ENCODE peak calls at places on chromosomes 5 and 9, in nine cellular contexts. I is fibroblast of lung, E is OCI-LY7, L is AG04450, P is cardiac fibroblast, A is endothelial cell, F is foreskin fibroblast, Y is pancreas, S is RWPE1. O is an unnamed sample.

GRCh38 chr5:88688981-88689661 is 193.9 kb downstream of the MEF2C start:
- DNase-seq in I (no peak), E (no peak), L (no peak), P (no peak), A (no peak), F (no peak), Y (no peak), S (no peak), O (no peak)

GRCh38 chr5:55226027-55226933 is 835 bp downstream of the MCIDAS start:
- DNase-seq in I (no peak), E (peak), L (no peak), P (peak), A (peak), F (peak), Y (peak), S (peak), O (no peak)

GRCh38 chr5:123209163-123210013 is 120.3 kb downstream of the PRDM6 start:
- DNase-seq in I (peak), E (no peak), L (peak), P (peak), A (no peak), F (peak), Y (no peak), S (peak), O (peak)

GRCh38 chr9:11457809-11458785 is 845.3 kb upstream of the PTPRD start:
- DNase-seq in I (peak), E (no peak), L (no peak), P (no peak), A (no peak), F (peak), Y (no peak), S (peak), O (no peak)

GRCh38 chr5:65808818-65809217 is 86.8 kb downstream of the NLN start:
- DNase-seq in I (peak), E (no peak), L (no peak), P (peak), A (no peak), F (peak), Y (no peak), S (no peak), O (peak)

GRCh38 chr9:90641868-90642558 is 611 bp downstream of the DIRAS2 start:
- DNase-seq in I (no peak), E (no peak), L (no peak), P (no peak), A (no peak), F (peak), Y (no peak), S (no peak), O (no peak)

GRCh38 chr9:68794898-68795297 is 89.9 kb downstream of the PIP5K1B start:
- DNase-seq in I (no peak), E (no peak), L (no peak), P (no peak), A (no peak), F (no peak), Y (no peak), S (no peak), O (no peak)

GRCh38 chr9:132146575-132146974 is 15.3 kb upstream of the NTNG2 start:
- DNase-seq in I (no peak), E (no peak), L (no peak), P (no peak), A (no peak), F (no peak), Y (no peak), S (no peak), O (no peak)

GRCh38 chr9:21747171-21747570 is 55.3 kb upstream of the MTAP start:
- DNase-seq in I (peak), E (no peak), L (no peak), P (peak), A (no peak), F (peak), Y (no peak), S (peak), O (peak)

GRCh38 chr9:97682242-97682641 is 14.9 kb downstream of the XPA start:
- DNase-seq in I (no peak), E (no peak), L (no peak), P (no peak), A (no peak), F (no peak), Y (no peak), S (no peak), O (no peak)

GRCh38 chr5:154862766-154863165 is 4.3 kb downstream of the CNOT8 start:
- DNase-seq in I (no peak), E (no peak), L (no peak), P (no peak), A (no peak), F (no peak), Y (no peak), S (no peak), O (no peak)

GRCh38 chr5:81234801-81235200 is 1.7 kb downstream of the CKMT2 start:
- DNase-seq in I (no peak), E (peak), L (no peak), P (no peak), A (no peak), F (no peak), Y (no peak), S (no peak), O (no peak)

GRCh38 chr5:72166070-72166979 is 59.0 kb downstream of the MAP1B start:
- DNase-seq in I (peak), E (no peak), L (no peak), P (peak), A (peak), F (peak), Y (no peak), S (peak), O (no peak)

GRCh38 chr9:134544388-134545212 is 97.0 kb upstream of the COL5A1 start:
- DNase-seq in I (peak), E (no peak), L (no peak), P (peak), A (no peak), F (peak), Y (no peak), S (peak), O (no peak)

GRCh38 chr5:10593531-10594181 is 29.8 kb downstream of the ANKRD33B start:
- DNase-seq in I (no peak), E (no peak), L (no peak), P (no peak), A (no peak), F (no peak), Y (no peak), S (no peak), O (no peak)

GRCh38 chr5:61160497-61160896 is 1.8 kb downstream of the SMIM15 start:
- DNase-seq in I (no peak), E (no peak), L (no peak), P (no peak), A (no peak), F (no peak), Y (no peak), S (no peak), O (no peak)

GRCh38 chr9:81028504-81028903 is 660.8 kb downstream of the TLE1 start:
- DNase-seq in I (peak), E (no peak), L (peak), P (peak), A (no peak), F (peak), Y (no peak), S (peak), O (no peak)

GRCh38 chr5:157126-157715 is 34.1 kb upstream of the LRRC14B start:
- DNase-seq in I (no peak), E (no peak), L (no peak), P (no peak), A (no peak), F (no peak), Y (no peak), S (no peak), O (no peak)

GRCh38 chr5:132059043-132059695 is 1.3 kb upstream of the IL3 start:
- DNase-seq in I (no peak), E (no peak), L (no peak), P (no peak), A (no peak), F (no peak), Y (no peak), S (no peak), O (no peak)

GRCh38 chr9:128422783-128423150 is 2.1 kb downstream of the CERCAM start:
- DNase-seq in I (no peak), E (no peak), L (no peak), P (no peak), A (no peak), F (no peak), Y (no peak), S (no peak), O (no peak)

GRCh38 chr9:128419061-128419925 is 1.4 kb upstream of the CERCAM start:
- DNase-seq in I (peak), E (no peak), L (no peak), P (peak), A (no peak), F (peak), Y (no peak), S (no peak), O (no peak)

GRCh38 chr9:128421474-128422010 is 885 bp downstream of the CERCAM start:
- DNase-seq in I (no peak), E (no peak), L (no peak), P (peak), A (no peak), F (peak), Y (no peak), S (no peak), O (no peak)

GRCh38 chr9:128420060-128420650 is 502 bp upstream of the CERCAM start:
- DNase-seq in I (peak), E (peak), L (no peak), P (peak), A (peak), F (peak), Y (peak), S (peak), O (no peak)

DNA sequence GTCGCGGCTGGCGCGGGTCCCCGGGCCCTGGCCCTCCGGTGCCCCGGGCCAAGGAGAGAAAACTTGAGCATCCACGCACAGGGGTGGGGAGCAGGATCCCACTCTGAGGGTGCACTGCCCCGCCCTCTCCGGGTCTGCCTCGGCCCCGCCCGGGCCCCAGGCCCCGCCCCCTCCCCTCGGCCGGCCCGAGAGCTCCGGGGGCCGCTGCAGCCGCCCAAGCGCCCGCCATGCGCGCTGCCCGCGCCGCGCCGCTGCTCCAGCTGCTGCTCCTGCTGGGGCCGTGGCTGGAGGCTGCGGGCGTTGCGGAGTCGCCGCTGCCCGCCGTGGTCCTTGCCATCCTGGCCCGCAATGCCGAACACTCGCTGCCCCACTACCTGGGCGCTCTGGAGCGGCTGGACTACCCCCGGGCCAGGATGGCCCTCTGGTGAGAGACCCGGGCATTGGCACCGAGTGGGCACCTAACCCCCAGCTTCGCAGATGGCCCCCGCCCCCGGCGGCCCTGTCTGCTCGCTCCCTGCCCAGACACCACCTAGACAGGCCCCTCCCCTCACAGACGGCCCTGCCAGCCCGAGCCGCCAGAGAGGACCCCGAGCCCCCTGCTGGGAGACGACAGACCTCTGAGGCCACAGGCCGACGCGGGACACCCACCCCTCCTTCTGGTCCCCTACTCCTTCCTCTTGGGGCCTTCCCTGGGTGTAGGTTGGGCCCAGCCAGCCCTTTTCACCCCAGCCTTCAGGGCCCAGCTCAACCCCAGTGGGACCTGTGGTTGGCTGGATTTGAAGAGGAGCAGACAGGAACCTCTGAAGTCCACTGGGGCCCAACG is at the start of gene CERCAM:
- DNase-seq in I (no peak), E (peak), L (no peak), P (peak), A (peak), F (peak), Y (peak), S (peak), O (no peak)
- TF ChIP-seq CTCF in I (peak), E (no peak), L (peak), P (no peak), A (no peak), F (no peak), Y (no peak), S (no peak), O (no peak)

GRCh38 chr5:8570529-8570928 is 701.6 kb downstream of the MTRR start:
- DNase-seq in I (no peak), E (no peak), L (no peak), P (no peak), A (no peak), F (no peak), Y (no peak), S (no peak), O (no peak)
- TF ChIP-seq CTCF in I (no peak), E (no peak), L (no peak), P (no peak), A (no peak), F (no peak), Y (no peak), S (no peak), O (no peak)

GRCh38 chr9:35489313-35490154 is at the start of gene RUSC2:
- DNase-seq in I (peak), E (peak), L (peak), P (peak), A (peak), F (peak), Y (peak), S (peak), O (peak)
- TF ChIP-seq CTCF in I (peak), E (peak), L (peak), P (peak), A (no peak), F (no peak), Y (peak), S (peak), O (peak)

GRCh38 chr5:34057569-34057968 is 14.6 kb upstream of the C1QTNF3 start:
- DNase-seq in I (no peak), E (no peak), L (no peak), P (no peak), A (no peak), F (no peak), Y (no peak), S (no peak), O (no peak)

GRCh38 chr5:34062419-34062818 is 19.4 kb upstream of the C1QTNF3 start:
- DNase-seq in I (no peak), E (no peak), L (no peak), P (no peak), A (no peak), F (no peak), Y (no peak), S (no peak), O (no peak)

GRCh38 chr5:34058532-34058931 is 15.5 kb upstream of the C1QTNF3 start:
- DNase-seq in I (no peak), E (no peak), L (no peak), P (no peak), A (no peak), F (no peak), Y (no peak), S (no peak), O (no peak)

GRCh38 chr5:34061993-34062392 is 19.0 kb upstream of the C1QTNF3 start:
- DNase-seq in I (no peak), E (no peak), L (no peak), P (no peak), A (no peak), F (no peak), Y (no peak), S (no peak), O (no peak)

DNA sequence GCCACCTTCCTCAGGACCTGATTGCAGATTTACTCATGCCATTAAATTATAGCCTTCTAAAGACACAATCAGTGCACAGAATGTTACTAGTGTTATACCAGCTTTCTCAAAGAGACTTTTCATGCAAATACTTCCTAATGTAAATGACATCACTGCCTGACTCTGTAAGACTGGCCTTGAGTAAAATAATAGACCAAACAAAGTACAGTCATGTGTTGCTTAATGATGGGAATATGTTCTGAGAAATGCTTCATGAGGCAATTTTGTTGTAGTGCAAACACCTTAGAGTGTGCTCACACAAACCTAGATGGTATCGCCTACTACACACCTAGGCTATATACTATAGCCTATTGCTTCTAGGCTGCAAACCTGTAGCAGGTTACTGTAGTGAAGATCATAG is 17.0 kb upstream of the C1QTNF3 start:
- DNase-seq in I (no peak), E (no peak), L (no peak), P (peak), A (no peak), F (no peak), Y (no peak), S (no peak), O (no peak)
- TF ChIP-seq CTCF in I (no peak), E (no peak), L (no peak), P (no peak), A (no peak), F (no peak), Y (no peak), S (no peak), O (no peak)

GRCh38 chr5:127290019-127290945 is at the start of gene MEGF10:
- DNase-seq in I (peak), E (no peak), L (no peak), P (peak), A (peak), F (peak), Y (peak), S (peak), O (peak)
- TF ChIP-seq CTCF in I (peak), E (no peak), L (peak), P (peak), A (peak), F (peak), Y (peak), S (peak), O (peak)

GRCh38 chr9:123825337-123825736 is 104.6 kb downstream of the DENND1A start:
- DNase-seq in I (peak), E (no peak), L (no peak), P (peak), A (no peak), F (peak), Y (no peak), S (peak), O (no peak)
- TF ChIP-seq CTCF in I (peak), E (no peak), L (peak), P (peak), A (peak), F (peak), Y (no peak), S (no peak), O (no peak)

GRCh38 chr5:53170748-53171349 is 61.3 kb upstream of the MOCS2 start:
- DNase-seq in I (peak), E (peak), L (no peak), P (peak), A (peak), F (peak), Y (no peak), S (peak), O (no peak)
- TF ChIP-seq CTCF in I (peak), E (peak), L (peak), P (peak), A (peak), F (peak), Y (peak), S (peak), O (peak)

GRCh38 chr9:137535120-137535428 is 15.1 kb downstream of the PNPLA7 start:
- DNase-seq in I (no peak), E (no peak), L (no peak), P (no peak), A (no peak), F (no peak), Y (no peak), S (no peak), O (no peak)
- TF ChIP-seq CTCF in I (no peak), E (peak), L (no peak), P (no peak), A (no peak), F (no peak), Y (no peak), S (peak), O (no peak)